ENCODE peak calls at places on chromosomes 11 and 22, in seven cellular contexts. M is body of pancreas, C is spleen, V is IMR-90, X is adrenal gland, N is A549, L is transverse colon. E is an unnamed sample.

GRCh38 chr11:85813721-85814120 is 2.8 kb upstream of the SYTL2 start:
- DNase-seq in M (no peak), C (no peak), V (no peak), X (no peak), N (no peak), L (peak; percentile 75), E (peak; percentile 13)

GRCh38 chr11:95149659-95150294 is 60.1 kb downstream of the ENDOD1 start:
- DNase-seq in M (peak; percentile 65), C (peak; percentile 85), V (no peak), X (no peak), N (no peak), L (peak; percentile 57), E (no peak)

GRCh38 chr11:111908639-111909305 is 2.8 kb downstream of the CRYAB start:
- DNase-seq in M (no peak), C (no peak), V (no peak), X (no peak), N (no peak), L (no peak), E (no peak)

GRCh38 chr11:75325713-75326438 is 25.6 kb downstream of the ARRB1 start:
- DNase-seq in M (peak; percentile 85), C (no peak), V (peak; percentile 97), X (peak; percentile 79), N (peak; percentile 84), L (no peak), E (no peak)

GRCh38 chr22:47144791-47145425 is 382.5 kb downstream of the TBC1D22A start:
- DNase-seq in M (peak; percentile 95), C (no peak), V (no peak), X (no peak), N (no peak), L (peak; percentile 58), E (peak; percentile 76)

GRCh38 chr22:39463931-39464390 is 7.1 kb downstream of the MGAT3 start:
- DNase-seq in M (no peak), C (peak; percentile 66), V (no peak), X (peak; percentile 46), N (no peak), L (no peak), E (peak; percentile 97)

GRCh38 chr11:133347988-133348387 is 184.3 kb downstream of the OPCML start:
- DNase-seq in M (no peak), C (no peak), V (no peak), X (no peak), N (no peak), L (no peak), E (no peak)

GRCh38 chr22:31295831-31296230 is 3.5 kb upstream of the PIK3IP1 start:
- DNase-seq in M (no peak), C (no peak), V (peak; percentile 27), X (no peak), N (no peak), L (no peak), E (no peak)

GRCh38 chr22:46039531-46039930 is 62.6 kb upstream of the WNT7B start:
- DNase-seq in M (no peak), C (no peak), V (no peak), X (no peak), N (no peak), L (no peak), E (no peak)

GRCh38 chr11:12179019-12179418 is 68.6 kb downstream of the MICAL2 start:
- DNase-seq in M (peak; percentile 88), C (no peak), V (no peak), X (no peak), N (no peak), L (peak; percentile 67), E (peak; percentile 50)

GRCh38 chr11:111733655-111734088 is 32.5 kb downstream of the PPP2R1B start:
- DNase-seq in M (peak; percentile 28), C (peak; percentile 64), V (no peak), X (peak; percentile 51), N (no peak), L (no peak), E (peak; percentile 33)

GRCh38 chr11:130709531-130709930 is 206.7 kb downstream of the SNX19 start:
- DNase-seq in M (no peak), C (no peak), V (no peak), X (no peak), N (no peak), L (no peak), E (no peak)

GRCh38 chr22:17542452-17542851 is 20.8 kb upstream of the SLC25A18 start:
- DNase-seq in M (no peak), C (no peak), V (no peak), X (no peak), N (no peak), L (no peak), E (no peak)

GRCh38 chr11:26137651-26138050 is 194.3 kb upstream of the ANO3 start:
- DNase-seq in M (no peak), C (no peak), V (no peak), X (no peak), N (no peak), L (no peak), E (no peak)

GRCh38 chr11:74877132-74877531 is 71.8 kb downstream of the XRRA1 start:
- DNase-seq in M (no peak), C (no peak), V (peak; percentile 12), X (no peak), N (peak; percentile 61), L (no peak), E (no peak)

GRCh38 chr11:122754553-122755322 is 83.6 kb upstream of the CRTAM start:
- DNase-seq in M (no peak), C (no peak), V (no peak), X (no peak), N (no peak), L (peak; percentile 11), E (no peak)

GRCh38 chr11:119126675-119127268 is 5.4 kb downstream of the HINFP start:
- DNase-seq in M (peak; percentile 35), C (no peak), V (no peak), X (no peak), N (no peak), L (no peak), E (no peak)

GRCh38 chr11:113906038-113906437 is 1.4 kb downstream of the HTR3B start:
- DNase-seq in M (peak; percentile 42), C (no peak), V (peak; percentile 51), X (no peak), N (peak; percentile 54), L (peak; percentile 72), E (no peak)

GRCh38 chr11:130830563-130830950 is 85.7 kb downstream of the SNX19 start:
- DNase-seq in M (no peak), C (no peak), V (no peak), X (no peak), N (no peak), L (no peak), E (no peak)

GRCh38 chr11:71489311-71490043 is 36.5 kb downstream of the NADSYN1 start:
- DNase-seq in M (no peak), C (no peak), V (peak; percentile 82), X (no peak), N (peak; percentile 23), L (no peak), E (no peak)

GRCh38 chr22:23481369-23481768 is 98.7 kb downstream of the IGLL1 start:
- DNase-seq in M (no peak), C (no peak), V (no peak), X (no peak), N (no peak), L (no peak), E (no peak)

GRCh38 chr11:61149624-61150615 is 11.3 kb downstream of the VPS37C start:
- DNase-seq in M (peak; percentile 57), C (peak; percentile 73), V (peak; percentile 63), X (no peak), N (no peak), L (peak; percentile 30), E (peak; percentile 80)

GRCh38 chr22:23068832-23069385 is 1.4 kb upstream of the GNAZ start:
- DNase-seq in M (peak; percentile 8), C (peak; percentile 50), V (no peak), X (peak; percentile 3), N (no peak), L (peak; percentile 3), E (peak; percentile 1)

GRCh38 chr22:43434601-43435311 is 22.9 kb downstream of the MPPED1 start:
- DNase-seq in M (no peak), C (peak; percentile 39), V (no peak), X (no peak), N (no peak), L (no peak), E (no peak)

GRCh38 chr11:2542406-2542805 is 97.6 kb downstream of the KCNQ1 start:
- DNase-seq in M (no peak), C (peak; percentile 46), V (no peak), X (peak; percentile 5), N (no peak), L (peak; percentile 3), E (no peak)
- H3K27ac ChIP-seq in M (no peak overlapping the region), C (no peak overlapping the region), V (no peak overlapping the region), X (no peak overlapping the region), N (no peak overlapping the region), L (no peak overlapping the region), E (no peak overlapping the region)

GRCh38 chr11:72786305-72787261 is 7.3 kb downstream of the STARD10 start:
- DNase-seq in M (peak; percentile 79), C (no peak), V (no peak), X (no peak), N (no peak), L (peak; percentile 81), E (no peak)
- TF ChIP-seq POLR2A in M (no peak), C (no peak), V (no peak), X (no peak), N (no peak), L (peak; percentile 69), E (no peak)

GRCh38 chr11:117872420-117872961 is 4.0 kb downstream of the FXYD6 start:
- DNase-seq in M (no peak), C (no peak), V (no peak), X (no peak), N (no peak), L (no peak), E (no peak)

GRCh38 chr11:117872962-117873827 is 3.3 kb downstream of the FXYD6 start:
- DNase-seq in M (no peak), C (no peak), V (no peak), X (no peak), N (no peak), L (no peak), E (no peak)

GRCh38 chr11:117870176-117870952 is 6.1 kb downstream of the FXYD6 start:
- DNase-seq in M (no peak), C (no peak), V (no peak), X (no peak), N (no peak), L (no peak), E (no peak)

GRCh38 chr11:117871160-117871559 is 5.3 kb downstream of the FXYD6 start:
- DNase-seq in M (no peak), C (no peak), V (no peak), X (no peak), N (no peak), L (no peak), E (no peak)

GRCh38 chr11:117871784-117872183 is 4.7 kb downstream of the FXYD6 start:
- DNase-seq in M (no peak), C (no peak), V (no peak), X (no peak), N (no peak), L (no peak), E (no peak)
- H3K27ac ChIP-seq in M (no peak overlapping the region), C (no peak overlapping the region), V (no peak overlapping the region), X (no peak overlapping the region), N (no peak overlapping the region), L (peak overlapping the region; percentile 90), E (no peak overlapping the region)

DNA sequence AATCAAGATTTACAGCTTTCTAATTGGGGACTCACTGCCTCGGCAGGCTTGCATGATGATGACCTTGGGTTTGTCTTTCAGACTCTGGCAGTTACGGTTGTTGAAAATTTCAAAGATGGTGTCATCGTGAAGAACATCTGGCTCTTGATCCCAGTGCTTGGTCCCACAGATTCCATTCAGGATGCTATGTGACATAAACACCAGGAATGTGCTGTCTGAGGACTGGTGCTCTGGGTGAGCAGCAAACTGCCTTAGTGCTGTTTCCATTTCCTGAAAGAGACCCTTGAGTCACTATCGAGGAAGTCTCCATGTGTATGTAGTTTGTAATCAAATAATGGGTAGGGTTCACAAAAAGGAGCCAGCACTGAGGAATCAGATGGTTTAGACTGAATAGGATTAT is 7.1 kb downstream of the CASP12 start:
- DNase-seq in M (no peak), C (no peak), V (peak; percentile 90), X (no peak), N (no peak), L (no peak), E (no peak)
- TF ChIP-seq POLR2A in M (no peak), C (no peak), V (no peak), X (no peak), N (no peak), L (no peak), E (no peak)

E was measured in thyroid gland.